ENCODE peak calls at places on chromosomes 2 and 18, in seven cellular contexts. B, E, M, R, G, U and Q are unnamed samples.

GRCh38 chr2:230472619-230473018 is 56.6 kb downstream of the SP100 start:
- DNase-seq in B (no peak), E (no peak), M (no peak), R (no peak), G (no peak), U (no peak), Q (peak; percentile 11)

GRCh38 chr2:223920109-223920508 is 25.0 kb downstream of the WDFY1 start:
- DNase-seq in B (no peak), E (no peak), M (no peak), R (no peak), G (no peak), U (no peak), Q (no peak)

GRCh38 chr2:232315049-232315922 is 63.3 kb upstream of the ALPP start:
- DNase-seq in B (no peak), E (no peak), M (no peak), R (no peak), G (peak; percentile 47), U (peak; percentile 69), Q (peak; percentile 64)

GRCh38 chr2:23604731-23605130 is 219.8 kb downstream of the KLHL29 start:
- DNase-seq in B (no peak), E (no peak), M (no peak), R (no peak), G (no peak), U (no peak), Q (no peak)

GRCh38 chr18:2920546-2921343 is 73.9 kb downstream of the EMILIN2 start:
- DNase-seq in B (no peak), E (no peak), M (no peak), R (no peak), G (peak; percentile 42), U (no peak), Q (peak; percentile 31)

GRCh38 chr2:212912445-212913103 is 238.8 kb downstream of the IKZF2 start:
- DNase-seq in B (no peak), E (peak; percentile 14), M (no peak), R (no peak), G (no peak), U (peak; percentile 26), Q (peak; percentile 15)

GRCh38 chr2:221502270-221502973 is 69.7 kb downstream of the EPHA4 start:
- DNase-seq in B (no peak), E (no peak), M (no peak), R (no peak), G (no peak), U (no peak), Q (no peak)

GRCh38 chr2:165238295-165238694 is 919 bp upstream of the SCN2A start:
- DNase-seq in B (no peak), E (no peak), M (no peak), R (no peak), G (no peak), U (no peak), Q (no peak)

GRCh38 chr18:22683196-22683676 is 249.9 kb upstream of the RBBP8 start:
- DNase-seq in B (no peak), E (peak; percentile 27), M (peak; percentile 82), R (no peak), G (no peak), U (peak; percentile 93), Q (peak; percentile 38)

GRCh38 chr2:96116879-96117533 is 635 bp upstream of the ADRA2B start:
- DNase-seq in B (peak; percentile 79), E (peak; percentile 55), M (no peak), R (peak; percentile 62), G (no peak), U (peak; percentile 30), Q (no peak)

GRCh38 chr2:42180300-42180699 is 11.1 kb downstream of the EML4 start:
- DNase-seq in B (no peak), E (no peak), M (no peak), R (no peak), G (no peak), U (no peak), Q (no peak)

GRCh38 chr2:109124982-109125594 is 3.9 kb upstream of the SH3RF3 start:
- DNase-seq in B (no peak), E (no peak), M (no peak), R (no peak), G (no peak), U (no peak), Q (no peak)

GRCh38 chr2:43464546-43464945 is 131.3 kb downstream of the THADA start:
- DNase-seq in B (no peak), E (no peak), M (no peak), R (no peak), G (peak; percentile 7), U (no peak), Q (peak; percentile 68)

GRCh38 chr2:219297766-219298456 is 11.3 kb downstream of the PTPRN start:
- DNase-seq in B (no peak), E (no peak), M (no peak), R (no peak), G (no peak), U (no peak), Q (no peak)

GRCh38 chr2:53108246-53108645 is 659.4 kb upstream of the CHAC2 start:
- DNase-seq in B (no peak), E (no peak), M (no peak), R (no peak), G (no peak), U (no peak), Q (no peak)

GRCh38 chr18:22276334-22276713 is 106.9 kb downstream of the GATA6 start:
- DNase-seq in B (no peak), E (no peak), M (no peak), R (no peak), G (no peak), U (no peak), Q (no peak)

GRCh38 chr2:241768251-241768711 is 8.3 kb upstream of the GAL3ST2 start:
- DNase-seq in B (no peak), E (no peak), M (no peak), R (no peak), G (no peak), U (no peak), Q (peak; percentile 35)

GRCh38 chr18:6795307-6795706 is 65.8 kb downstream of the ARHGAP28 start:
- DNase-seq in B (no peak), E (no peak), M (no peak), R (no peak), G (no peak), U (no peak), Q (no peak)